ENCODE peak calls at places on chromosome 22, in six cellular contexts. One of them, this sample, is unnamed.

GRCh38 chr22:49807780-49808708 is 19.6 kb downstream of the BRD1 start:
- DNase-seq in NCI-H460: no peak
- DNase-seq in CD4-positive, alpha-beta T cell: no peak
- DNase-seq in activated naive CD8-positive, alpha-beta T cell treated with anti-CD3 and anti-CD28 coated beads, Interleukin-2, amount 50 U/mL, for 24 hours: peak
- DNase-seq in A549: no peak
- DNase-seq in DMS79: no peak
- DNase-seq in this sample: peak

GRCh38 chr22:46064236-46064965 is 85.9 kb upstream of the PPARA start:
- DNase-seq in NCI-H460: no peak
- DNase-seq in CD4-positive, alpha-beta T cell: peak
- DNase-seq in activated naive CD8-positive, alpha-beta T cell treated with anti-CD3 and anti-CD28 coated beads, Interleukin-2, amount 50 U/mL, for 24 hours: no peak
- DNase-seq in A549: no peak
- DNase-seq in DMS79: no peak
- DNase-seq in this sample: no peak

GRCh38 chr22:45671051-45671782 is 417 bp upstream of the ATXN10 start:
- DNase-seq in NCI-H460: no peak
- DNase-seq in CD4-positive, alpha-beta T cell: no peak
- DNase-seq in activated naive CD8-positive, alpha-beta T cell treated with anti-CD3 and anti-CD28 coated beads, Interleukin-2, amount 50 U/mL, for 24 hours: no peak
- DNase-seq in A549: no peak
- DNase-seq in DMS79: peak
- DNase-seq in this sample: no peak

GRCh38 chr22:22799561-22799960 is 88.1 kb upstream of the IGLL5 start:
- DNase-seq in NCI-H460: no peak
- DNase-seq in CD4-positive, alpha-beta T cell: no peak
- DNase-seq in activated naive CD8-positive, alpha-beta T cell treated with anti-CD3 and anti-CD28 coated beads, Interleukin-2, amount 50 U/mL, for 24 hours: no peak
- DNase-seq in A549: no peak
- DNase-seq in DMS79: no peak
- DNase-seq in this sample: no peak

GRCh38 chr22:26857169-26857568 is 199.8 kb downstream of the MIAT start:
- DNase-seq in NCI-H460: no peak
- DNase-seq in CD4-positive, alpha-beta T cell: no peak
- DNase-seq in activated naive CD8-positive, alpha-beta T cell treated with anti-CD3 and anti-CD28 coated beads, Interleukin-2, amount 50 U/mL, for 24 hours: no peak
- DNase-seq in A549: no peak
- DNase-seq in DMS79: no peak
- DNase-seq in this sample: no peak

GRCh38 chr22:48651036-48651890 is 1176.4 kb downstream of the BRD1 start:
- DNase-seq in NCI-H460: no peak
- DNase-seq in CD4-positive, alpha-beta T cell: no peak
- DNase-seq in activated naive CD8-positive, alpha-beta T cell treated with anti-CD3 and anti-CD28 coated beads, Interleukin-2, amount 50 U/mL, for 24 hours: no peak
- DNase-seq in A549: no peak
- DNase-seq in DMS79: no peak
- DNase-seq in this sample: no peak

GRCh38 chr22:36156515-36157419 is 3.8 kb downstream of the APOL3 start:
- DNase-seq in NCI-H460: peak
- DNase-seq in CD4-positive, alpha-beta T cell: peak
- DNase-seq in activated naive CD8-positive, alpha-beta T cell treated with anti-CD3 and anti-CD28 coated beads, Interleukin-2, amount 50 U/mL, for 24 hours: peak
- DNase-seq in A549: no peak
- DNase-seq in DMS79: no peak
- DNase-seq in this sample: peak

GRCh38 chr22:20761536-20761935 is 12.4 kb upstream of the SERPIND1 start:
- DNase-seq in NCI-H460: no peak
- DNase-seq in CD4-positive, alpha-beta T cell: no peak
- DNase-seq in activated naive CD8-positive, alpha-beta T cell treated with anti-CD3 and anti-CD28 coated beads, Interleukin-2, amount 50 U/mL, for 24 hours: no peak
- DNase-seq in A549: no peak
- DNase-seq in DMS79: no peak
- DNase-seq in this sample: no peak

GRCh38 chr22:22721681-22722309 is 77.4 kb downstream of the GGTLC2 start:
- DNase-seq in NCI-H460: no peak
- DNase-seq in CD4-positive, alpha-beta T cell: no peak
- DNase-seq in activated naive CD8-positive, alpha-beta T cell treated with anti-CD3 and anti-CD28 coated beads, Interleukin-2, amount 50 U/mL, for 24 hours: peak
- DNase-seq in A549: no peak
- DNase-seq in DMS79: no peak
- DNase-seq in this sample: peak

GRCh38 chr22:49359061-49359460 is 468.6 kb downstream of the BRD1 start:
- DNase-seq in NCI-H460: no peak
- DNase-seq in CD4-positive, alpha-beta T cell: no peak
- DNase-seq in activated naive CD8-positive, alpha-beta T cell treated with anti-CD3 and anti-CD28 coated beads, Interleukin-2, amount 50 U/mL, for 24 hours: no peak
- DNase-seq in A549: no peak
- DNase-seq in DMS79: no peak
- DNase-seq in this sample: no peak

GRCh38 chr22:49789289-49790141 is 38.2 kb downstream of the BRD1 start:
- DNase-seq in NCI-H460: no peak
- DNase-seq in CD4-positive, alpha-beta T cell: peak
- DNase-seq in activated naive CD8-positive, alpha-beta T cell treated with anti-CD3 and anti-CD28 coated beads, Interleukin-2, amount 50 U/mL, for 24 hours: peak
- DNase-seq in A549: no peak
- DNase-seq in DMS79: no peak
- DNase-seq in this sample: peak

GRCh38 chr22:48920776-48921241 is 906.9 kb downstream of the BRD1 start:
- DNase-seq in NCI-H460: no peak
- DNase-seq in CD4-positive, alpha-beta T cell: no peak
- DNase-seq in activated naive CD8-positive, alpha-beta T cell treated with anti-CD3 and anti-CD28 coated beads, Interleukin-2, amount 50 U/mL, for 24 hours: no peak
- DNase-seq in A549: no peak
- DNase-seq in DMS79: no peak
- DNase-seq in this sample: no peak

GRCh38 chr22:17847360-17848078 is 73.2 kb upstream of the BID start:
- DNase-seq in NCI-H460: no peak
- DNase-seq in CD4-positive, alpha-beta T cell: no peak
- DNase-seq in activated naive CD8-positive, alpha-beta T cell treated with anti-CD3 and anti-CD28 coated beads, Interleukin-2, amount 50 U/mL, for 24 hours: no peak
- DNase-seq in A549: no peak
- DNase-seq in DMS79: no peak
- DNase-seq in this sample: no peak

GRCh38 chr22:30267382-30268302 is 991 bp upstream of the OSM start:
- DNase-seq in NCI-H460: no peak
- DNase-seq in CD4-positive, alpha-beta T cell: no peak
- DNase-seq in activated naive CD8-positive, alpha-beta T cell treated with anti-CD3 and anti-CD28 coated beads, Interleukin-2, amount 50 U/mL, for 24 hours: peak
- DNase-seq in A549: no peak
- DNase-seq in DMS79: no peak
- DNase-seq in this sample: peak

GRCh38 chr22:24593810-24594568 is 1.1 kb upstream of the LRRC75B start:
- DNase-seq in NCI-H460: no peak
- DNase-seq in CD4-positive, alpha-beta T cell: no peak
- DNase-seq in activated naive CD8-positive, alpha-beta T cell treated with anti-CD3 and anti-CD28 coated beads, Interleukin-2, amount 50 U/mL, for 24 hours: no peak
- DNase-seq in A549: no peak
- DNase-seq in DMS79: no peak
- DNase-seq in this sample: no peak

GRCh38 chr22:49517211-49517610 is 310.5 kb downstream of the BRD1 start:
- DNase-seq in NCI-H460: no peak
- DNase-seq in CD4-positive, alpha-beta T cell: no peak
- DNase-seq in activated naive CD8-positive, alpha-beta T cell treated with anti-CD3 and anti-CD28 coated beads, Interleukin-2, amount 50 U/mL, for 24 hours: no peak
- DNase-seq in A549: no peak
- DNase-seq in DMS79: no peak
- DNase-seq in this sample: no peak

GRCh38 chr22:31160328-31160978 is 471 bp downstream of the RNF185 start:
- DNase-seq in NCI-H460: no peak
- DNase-seq in CD4-positive, alpha-beta T cell: no peak
- DNase-seq in activated naive CD8-positive, alpha-beta T cell treated with anti-CD3 and anti-CD28 coated beads, Interleukin-2, amount 50 U/mL, for 24 hours: peak
- DNase-seq in A549: no peak
- DNase-seq in DMS79: no peak
- DNase-seq in this sample: no peak

GRCh38 chr22:24984122-24984521 is 31.6 kb downstream of the KIAA1671 start:
- DNase-seq in NCI-H460: no peak
- DNase-seq in CD4-positive, alpha-beta T cell: no peak
- DNase-seq in activated naive CD8-positive, alpha-beta T cell treated with anti-CD3 and anti-CD28 coated beads, Interleukin-2, amount 50 U/mL, for 24 hours: no peak
- DNase-seq in A549: no peak
- DNase-seq in DMS79: no peak
- DNase-seq in this sample: no peak

GRCh38 chr22:26797910-26798309 is 140.5 kb downstream of the MIAT start:
- DNase-seq in NCI-H460: no peak
- DNase-seq in CD4-positive, alpha-beta T cell: no peak
- DNase-seq in activated naive CD8-positive, alpha-beta T cell treated with anti-CD3 and anti-CD28 coated beads, Interleukin-2, amount 50 U/mL, for 24 hours: no peak
- DNase-seq in A549: peak
- DNase-seq in DMS79: no peak
- DNase-seq in this sample: peak

GRCh38 chr22:31586137-31586920 is 75.7 kb downstream of the PISD start:
- DNase-seq in NCI-H460: peak
- DNase-seq in CD4-positive, alpha-beta T cell: no peak
- DNase-seq in activated naive CD8-positive, alpha-beta T cell treated with anti-CD3 and anti-CD28 coated beads, Interleukin-2, amount 50 U/mL, for 24 hours: no peak
- DNase-seq in A549: no peak
- DNase-seq in DMS79: no peak
- DNase-seq in this sample: no peak

GRCh38 chr22:36374603-36375024 is 13.2 kb downstream of the MYH9 start:
- DNase-seq in NCI-H460: no peak
- DNase-seq in CD4-positive, alpha-beta T cell: peak
- DNase-seq in activated naive CD8-positive, alpha-beta T cell treated with anti-CD3 and anti-CD28 coated beads, Interleukin-2, amount 50 U/mL, for 24 hours: peak
- DNase-seq in A549: peak
- DNase-seq in DMS79: no peak
- DNase-seq in this sample: peak

GRCh38 chr22:21753374-21754111 is 17.9 kb upstream of the YPEL1 start:
- DNase-seq in NCI-H460: no peak
- DNase-seq in CD4-positive, alpha-beta T cell: no peak
- DNase-seq in activated naive CD8-positive, alpha-beta T cell treated with anti-CD3 and anti-CD28 coated beads, Interleukin-2, amount 50 U/mL, for 24 hours: no peak
- DNase-seq in A549: no peak
- DNase-seq in DMS79: no peak
- DNase-seq in this sample: no peak

GRCh38 chr22:49826603-49827306 is 918 bp downstream of the BRD1 start:
- DNase-seq in NCI-H460: no peak
- DNase-seq in CD4-positive, alpha-beta T cell: no peak
- DNase-seq in activated naive CD8-positive, alpha-beta T cell treated with anti-CD3 and anti-CD28 coated beads, Interleukin-2, amount 50 U/mL, for 24 hours: peak
- DNase-seq in A549: no peak
- DNase-seq in DMS79: no peak
- DNase-seq in this sample: peak

GRCh38 chr22:25437414-25438160 is 126.9 kb upstream of the GRK3 start:
- DNase-seq in NCI-H460: no peak
- DNase-seq in CD4-positive, alpha-beta T cell: no peak
- DNase-seq in activated naive CD8-positive, alpha-beta T cell treated with anti-CD3 and anti-CD28 coated beads, Interleukin-2, amount 50 U/mL, for 24 hours: no peak
- DNase-seq in A549: no peak
- DNase-seq in DMS79: no peak
- DNase-seq in this sample: no peak

GRCh38 chr22:43399338-43399979 is 12.4 kb upstream of the MPPED1 start:
- DNase-seq in NCI-H460: no peak
- DNase-seq in CD4-positive, alpha-beta T cell: no peak
- DNase-seq in activated naive CD8-positive, alpha-beta T cell treated with anti-CD3 and anti-CD28 coated beads, Interleukin-2, amount 50 U/mL, for 24 hours: no peak
- DNase-seq in A549: no peak
- DNase-seq in DMS79: no peak
- DNase-seq in this sample: no peak

GRCh38 chr22:50206599-50206998 is 5.8 kb downstream of the SELENOO start:
- DNase-seq in NCI-H460: no peak
- DNase-seq in CD4-positive, alpha-beta T cell: no peak
- DNase-seq in activated naive CD8-positive, alpha-beta T cell treated with anti-CD3 and anti-CD28 coated beads, Interleukin-2, amount 50 U/mL, for 24 hours: peak
- DNase-seq in A549: peak
- DNase-seq in DMS79: no peak
- DNase-seq in this sample: no peak

GRCh38 chr22:24592846-24593809 is at the start of gene LRRC75B:
- DNase-seq in NCI-H460: peak
- DNase-seq in CD4-positive, alpha-beta T cell: no peak
- DNase-seq in activated naive CD8-positive, alpha-beta T cell treated with anti-CD3 and anti-CD28 coated beads, Interleukin-2, amount 50 U/mL, for 24 hours: peak
- DNase-seq in A549: peak
- DNase-seq in DMS79: peak
- DNase-seq in this sample: peak

GRCh38 chr22:45709866-45710265 is 38.2 kb downstream of the ATXN10 start:
- DNase-seq in NCI-H460: peak
- DNase-seq in CD4-positive, alpha-beta T cell: no peak
- DNase-seq in activated naive CD8-positive, alpha-beta T cell treated with anti-CD3 and anti-CD28 coated beads, Interleukin-2, amount 50 U/mL, for 24 hours: no peak
- DNase-seq in A549: peak
- DNase-seq in DMS79: no peak
- DNase-seq in this sample: no peak

GRCh38 chr22:27135582-27135981 is 478.2 kb downstream of the MIAT start:
- DNase-seq in NCI-H460: no peak
- DNase-seq in CD4-positive, alpha-beta T cell: no peak
- DNase-seq in activated naive CD8-positive, alpha-beta T cell treated with anti-CD3 and anti-CD28 coated beads, Interleukin-2, amount 50 U/mL, for 24 hours: no peak
- DNase-seq in A549: peak
- DNase-seq in DMS79: no peak
- DNase-seq in this sample: no peak

GRCh38 chr22:43005106-43005505 is 9.8 kb downstream of the PACSIN2 start:
- DNase-seq in NCI-H460: no peak
- DNase-seq in CD4-positive, alpha-beta T cell: no peak
- DNase-seq in activated naive CD8-positive, alpha-beta T cell treated with anti-CD3 and anti-CD28 coated beads, Interleukin-2, amount 50 U/mL, for 24 hours: no peak
- DNase-seq in A549: no peak
- DNase-seq in DMS79: no peak
- DNase-seq in this sample: no peak

GRCh38 chr22:47100646-47101045 is 338.2 kb downstream of the TBC1D22A start:
- DNase-seq in NCI-H460: no peak
- DNase-seq in CD4-positive, alpha-beta T cell: no peak
- DNase-seq in activated naive CD8-positive, alpha-beta T cell treated with anti-CD3 and anti-CD28 coated beads, Interleukin-2, amount 50 U/mL, for 24 hours: no peak
- DNase-seq in A549: no peak
- DNase-seq in DMS79: no peak
- DNase-seq in this sample: no peak

GRCh38 chr22:46195487-46196165 is 45.3 kb downstream of the PPARA start:
- DNase-seq in NCI-H460: no peak
- DNase-seq in CD4-positive, alpha-beta T cell: no peak
- DNase-seq in activated naive CD8-positive, alpha-beta T cell treated with anti-CD3 and anti-CD28 coated beads, Interleukin-2, amount 50 U/mL, for 24 hours: no peak
- DNase-seq in A549: no peak
- DNase-seq in DMS79: no peak
- DNase-seq in this sample: no peak

GRCh38 chr22:47056361-47056760 is 293.9 kb downstream of the TBC1D22A start:
- DNase-seq in NCI-H460: no peak
- DNase-seq in CD4-positive, alpha-beta T cell: no peak
- DNase-seq in activated naive CD8-positive, alpha-beta T cell treated with anti-CD3 and anti-CD28 coated beads, Interleukin-2, amount 50 U/mL, for 24 hours: no peak
- DNase-seq in A549: no peak
- DNase-seq in DMS79: no peak
- DNase-seq in this sample: no peak